ENCODE peak calls at places on chromosomes 12 and 14, in four cellular contexts. E is neural crest cell; D is nephron progenitor cell; I is activated CD4-positive, alpha-beta T cell treated with anti-CD3 and anti-CD28 coated beads, Interleukin-2, amount 10 ng/mL, durations not matched to agents 7 days and 5 days. N is an unnamed sample.

GRCh38 chr12:122035292-122035691 is 13.6 kb downstream of the BCL7A start:
- DNase-seq in I (no peak), D (no peak), E (no peak), N (no peak)

GRCh38 chr12:10101042-10101579 is 2.3 kb upstream of the CLEC1A start:
- DNase-seq in E (no peak), I (no peak), D (no peak), N (no peak)

GRCh38 chr14:20998674-20999366 is at the start of gene SLC39A2:
- DNase-seq in I (no peak), D (peak), E (no peak), N (peak)

GRCh38 chr12:48988030-48988649 is 10.0 kb downstream of the WNT1 start:
- DNase-seq in I (peak), D (peak), E (peak), N (peak)

GRCh38 chr14:22563987-22564386 is 25.0 kb downstream of the DAD1 start:
- DNase-seq in I (peak), E (no peak), D (no peak), N (no peak)

GRCh38 chr12:104825408-104825807 is 132.7 kb downstream of the SLC41A2 start:
- DNase-seq in I (no peak), D (no peak), E (no peak), N (peak)

GRCh38 chr12:56634242-56634836 is 4.2 kb upstream of the BAZ2A start:
- DNase-seq in E (no peak), D (peak), I (peak), N (peak)

GRCh38 chr12:40692617-40693502 is 621 bp downstream of the CNTN1 start:
- DNase-seq in E (peak), I (no peak), D (peak), N (no peak)

GRCh38 chr14:32756775-32757174 is 181.9 kb upstream of the NPAS3 start:
- DNase-seq in I (no peak), E (no peak), D (no peak), N (no peak)

GRCh38 chr12:12722351-12723146 is 5.4 kb downstream of the CDKN1B start:
- DNase-seq in D (no peak), I (no peak), E (no peak), N (no peak)

GRCh38 chr14:36658091-36659009 is 3.3 kb upstream of the PAX9 start:
- DNase-seq in E (no peak), I (no peak), D (peak), N (no peak)

GRCh38 chr12:25162866-25163265 is 32.1 kb downstream of the DNAI7 start:
- DNase-seq in E (no peak), I (no peak), D (no peak), N (no peak)

GRCh38 chr12:54075974-54076373 is 22.3 kb downstream of the HOXC4 start:
- DNase-seq in E (no peak), D (no peak), I (no peak), N (no peak)

GRCh38 chr12:115916910-115917668 is 360.4 kb downstream of the MED13L start:
- DNase-seq in I (peak), E (peak), D (peak), N (peak)

GRCh38 chr12:12209043-12209442 is 57.8 kb downstream of the LRP6 start:
- DNase-seq in D (no peak), E (no peak), I (no peak), N (no peak)

GRCh38 chr14:105139212-105139825 is 29.3 kb downstream of the JAG2 start:
- DNase-seq in E (no peak), D (no peak), I (no peak), N (no peak)

GRCh38 chr12:9706081-9706685 is 26.7 kb downstream of the CLECL1 start:
- DNase-seq in I (no peak), D (no peak), E (no peak), N (no peak)

GRCh38 chr12:76030378-76031080 is 1.0 kb downstream of the PHLDA1 start:
- DNase-seq in E (peak), D (peak), I (peak), N (no peak)

GRCh38 chr14:76262591-76262990 is 110.9 kb downstream of the GPATCH2L start:
- DNase-seq in D (no peak), E (no peak), I (no peak), N (no peak)

GRCh38 chr14:60544659-60545058 is 35.7 kb downstream of the SIX6 start:
- DNase-seq in D (no peak), I (no peak), E (no peak), N (no peak)

GRCh38 chr12:110224379-110225304 is 56.4 kb upstream of the ATP2A2 start:
- DNase-seq in I (no peak), D (no peak), E (no peak), N (no peak)

GRCh38 chr12:104763163-104763805 is 194.8 kb downstream of the SLC41A2 start:
- DNase-seq in E (no peak), I (no peak), D (no peak), N (no peak)

GRCh38 chr12:3646561-3647241 is 106.2 kb downstream of the CRACR2A start:
- DNase-seq in I (no peak), D (no peak), E (no peak), N (no peak)

N was measured in K562.